ENCODE peak calls at places on chromosome 7, in eight cellular contexts. One of them, this sample, is unnamed.

GRCh38 chr7:105355701-105356100 is 33.0 kb downstream of the SRPK2 start:
- DNase-seq in NCI-H446: no peak
- DNase-seq in glutamatergic neuron: no peak
- DNase-seq in stimulated activated CD8-positive, alpha-beta memory T cell treated with anti-CD3 and anti-CD28 coated beads, Interleukin-4, amount 100 ng/mL, for 4 hours: no peak
- DNase-seq in left ventricle myocardium inferior: no peak
- DNase-seq in Ammon's horn: no peak
- DNase-seq in NCI-H774: no peak
- DNase-seq in anterior cingulate cortex: no peak
- DNase-seq in this sample: no peak

GRCh38 chr7:119935418-119936025 is 337.5 kb upstream of the KCND2 start:
- DNase-seq in NCI-H446: peak; percentile 59
- DNase-seq in glutamatergic neuron: no peak
- DNase-seq in anterior cingulate cortex: no peak
- DNase-seq in stimulated activated CD8-positive, alpha-beta memory T cell treated with anti-CD3 and anti-CD28 coated beads, Interleukin-4, amount 100 ng/mL, for 4 hours: no peak
- DNase-seq in NCI-H774: no peak
- DNase-seq in left ventricle myocardium inferior: no peak
- DNase-seq in Ammon's horn: peak; percentile 51
- DNase-seq in this sample: peak; percentile 57

GRCh38 chr7:150464962-150465361 is 14.5 kb downstream of the GIMAP8 start:
- DNase-seq in left ventricle myocardium inferior: no peak
- DNase-seq in Ammon's horn: no peak
- DNase-seq in glutamatergic neuron: no peak
- DNase-seq in NCI-H774: no peak
- DNase-seq in anterior cingulate cortex: no peak
- DNase-seq in stimulated activated CD8-positive, alpha-beta memory T cell treated with anti-CD3 and anti-CD28 coated beads, Interleukin-4, amount 100 ng/mL, for 4 hours: no peak
- DNase-seq in NCI-H446: no peak
- DNase-seq in this sample: no peak

GRCh38 chr7:102842284-102842683 is 70.5 kb upstream of the LRRC17 start:
- DNase-seq in Ammon's horn: no peak
- DNase-seq in glutamatergic neuron: no peak
- DNase-seq in NCI-H446: no peak
- DNase-seq in left ventricle myocardium inferior: no peak
- DNase-seq in anterior cingulate cortex: no peak
- DNase-seq in NCI-H774: no peak
- DNase-seq in stimulated activated CD8-positive, alpha-beta memory T cell treated with anti-CD3 and anti-CD28 coated beads, Interleukin-4, amount 100 ng/mL, for 4 hours: no peak
- DNase-seq in this sample: no peak

GRCh38 chr7:99651290-99651689 is 28.5 kb downstream of the CYP3A5 start:
- DNase-seq in anterior cingulate cortex: no peak
- DNase-seq in Ammon's horn: no peak
- DNase-seq in NCI-H446: no peak
- DNase-seq in stimulated activated CD8-positive, alpha-beta memory T cell treated with anti-CD3 and anti-CD28 coated beads, Interleukin-4, amount 100 ng/mL, for 4 hours: no peak
- DNase-seq in left ventricle myocardium inferior: no peak
- DNase-seq in glutamatergic neuron: no peak
- DNase-seq in NCI-H774: no peak
- DNase-seq in this sample: no peak

GRCh38 chr7:16847381-16847860 is 34.4 kb downstream of the AGR3 start:
- DNase-seq in stimulated activated CD8-positive, alpha-beta memory T cell treated with anti-CD3 and anti-CD28 coated beads, Interleukin-4, amount 100 ng/mL, for 4 hours: no peak
- DNase-seq in left ventricle myocardium inferior: no peak
- DNase-seq in NCI-H446: no peak
- DNase-seq in NCI-H774: no peak
- DNase-seq in Ammon's horn: no peak
- DNase-seq in glutamatergic neuron: peak; percentile 15
- DNase-seq in anterior cingulate cortex: no peak
- DNase-seq in this sample: no peak

GRCh38 chr7:72307566-72307965 is 104.6 kb downstream of the CALN1 start:
- DNase-seq in glutamatergic neuron: peak; percentile 25
- DNase-seq in left ventricle myocardium inferior: no peak
- DNase-seq in NCI-H774: no peak
- DNase-seq in NCI-H446: no peak
- DNase-seq in anterior cingulate cortex: no peak
- DNase-seq in stimulated activated CD8-positive, alpha-beta memory T cell treated with anti-CD3 and anti-CD28 coated beads, Interleukin-4, amount 100 ng/mL, for 4 hours: no peak
- DNase-seq in Ammon's horn: peak; percentile 28
- DNase-seq in this sample: peak; percentile 72

GRCh38 chr7:76333388-76334101 is 25.2 kb downstream of the YWHAG start:
- DNase-seq in glutamatergic neuron: no peak
- DNase-seq in stimulated activated CD8-positive, alpha-beta memory T cell treated with anti-CD3 and anti-CD28 coated beads, Interleukin-4, amount 100 ng/mL, for 4 hours: no peak
- DNase-seq in anterior cingulate cortex: no peak
- DNase-seq in left ventricle myocardium inferior: peak; percentile 80
- DNase-seq in NCI-H446: no peak
- DNase-seq in NCI-H774: no peak
- DNase-seq in Ammon's horn: no peak
- DNase-seq in this sample: no peak

GRCh38 chr7:33979300-33979806 is 74.0 kb downstream of the BMPER start:
- DNase-seq in NCI-H774: no peak
- DNase-seq in stimulated activated CD8-positive, alpha-beta memory T cell treated with anti-CD3 and anti-CD28 coated beads, Interleukin-4, amount 100 ng/mL, for 4 hours: no peak
- DNase-seq in Ammon's horn: no peak
- DNase-seq in anterior cingulate cortex: no peak
- DNase-seq in NCI-H446: no peak
- DNase-seq in glutamatergic neuron: no peak
- DNase-seq in left ventricle myocardium inferior: no peak
- DNase-seq in this sample: no peak

GRCh38 chr7:2109936-2110585 is 122.7 kb downstream of the MAD1L1 start:
- DNase-seq in left ventricle myocardium inferior: no peak
- DNase-seq in anterior cingulate cortex: no peak
- DNase-seq in stimulated activated CD8-positive, alpha-beta memory T cell treated with anti-CD3 and anti-CD28 coated beads, Interleukin-4, amount 100 ng/mL, for 4 hours: peak; percentile 38
- DNase-seq in Ammon's horn: no peak
- DNase-seq in NCI-H446: peak; percentile 23
- DNase-seq in NCI-H774: no peak
- DNase-seq in glutamatergic neuron: no peak
- DNase-seq in this sample: no peak

GRCh38 chr7:91293136-91293535 is 28.9 kb downstream of the FZD1 start:
- DNase-seq in Ammon's horn: no peak
- DNase-seq in left ventricle myocardium inferior: no peak
- DNase-seq in glutamatergic neuron: no peak
- DNase-seq in anterior cingulate cortex: no peak
- DNase-seq in NCI-H446: no peak
- DNase-seq in NCI-H774: no peak
- DNase-seq in stimulated activated CD8-positive, alpha-beta memory T cell treated with anti-CD3 and anti-CD28 coated beads, Interleukin-4, amount 100 ng/mL, for 4 hours: no peak
- DNase-seq in this sample: no peak

GRCh38 chr7:30469303-30469702 is 9.3 kb downstream of the NOD1 start:
- DNase-seq in NCI-H446: peak; percentile 69
- DNase-seq in stimulated activated CD8-positive, alpha-beta memory T cell treated with anti-CD3 and anti-CD28 coated beads, Interleukin-4, amount 100 ng/mL, for 4 hours: no peak
- DNase-seq in anterior cingulate cortex: no peak
- DNase-seq in NCI-H774: no peak
- DNase-seq in glutamatergic neuron: no peak
- DNase-seq in left ventricle myocardium inferior: peak; percentile 77
- DNase-seq in Ammon's horn: peak; percentile 58
- DNase-seq in this sample: peak; percentile 54

GRCh38 chr7:23404546-23405239 is 65.6 kb downstream of the IGF2BP3 start:
- DNase-seq in left ventricle myocardium inferior: no peak
- DNase-seq in glutamatergic neuron: no peak
- DNase-seq in NCI-H446: no peak
- DNase-seq in Ammon's horn: no peak
- DNase-seq in anterior cingulate cortex: no peak
- DNase-seq in stimulated activated CD8-positive, alpha-beta memory T cell treated with anti-CD3 and anti-CD28 coated beads, Interleukin-4, amount 100 ng/mL, for 4 hours: no peak
- DNase-seq in NCI-H774: no peak
- DNase-seq in this sample: peak; percentile 26